ENCODE peak calls at places on chromosomes 3 and 15, in six cellular contexts. Q is A549, J is stomach, Z is SK-N-SH, U is sigmoid colon, P is H1. D is an unnamed sample.

GRCh38 chr15:92079047-92079446 is 225.5 kb downstream of the SLCO3A1 start:
- DNase-seq in Q (peak), J (no peak), Z (peak), U (no peak), P (no peak), D (no peak)

GRCh38 chr15:87287156-87287555 is 969.4 kb downstream of the NTRK3 start:
- DNase-seq in Q (peak), J (no peak), Z (no peak), U (no peak), P (no peak), D (no peak)

GRCh38 chr3:65873028-65873427 is 165.7 kb downstream of the MAGI1 start:
- DNase-seq in Q (no peak), J (no peak), Z (no peak), U (no peak), P (no peak), D (no peak)

GRCh38 chr3:179297971-179298725 is 24.7 kb upstream of the ZNF639 start:
- DNase-seq in Q (no peak), J (no peak), Z (no peak), U (no peak), P (no peak), D (no peak)

GRCh38 chr3:146813496-146813895 is 208.3 kb upstream of the PLSCR5 start:
- DNase-seq in Q (no peak), J (no peak), Z (no peak), U (no peak), P (no peak), D (no peak)

GRCh38 chr3:67863869-67864268 is 209.5 kb upstream of the SUCLG2 start:
- DNase-seq in Q (peak), J (no peak), Z (peak), U (no peak), P (no peak), D (no peak)

GRCh38 chr3:35932995-35933394 is 293.7 kb downstream of the ARPP21 start:
- DNase-seq in Q (peak), J (no peak), Z (no peak), U (no peak), P (no peak), D (no peak)

GRCh38 chr15:31465083-31465955 is 138.7 kb downstream of the KLF13 start:
- DNase-seq in Q (no peak), J (peak), Z (no peak), U (no peak), P (no peak), D (no peak)

GRCh38 chr3:32870373-32871091 is 52.7 kb downstream of the TRIM71 start:
- DNase-seq in Q (no peak), J (no peak), Z (no peak), U (no peak), P (no peak), D (no peak)

GRCh38 chr15:100715571-100716455 is 113.4 kb downstream of the ASB7 start:
- DNase-seq in Q (peak), J (no peak), Z (no peak), U (peak), P (no peak), D (no peak)

GRCh38 chr3:134476977-134477376 is 8.8 kb downstream of the ANAPC13 start:
- DNase-seq in Q (no peak), J (no peak), Z (no peak), U (no peak), P (no peak), D (no peak)

GRCh38 chr3:15476378-15476777 is 45.1 kb downstream of the COLQ start:
- DNase-seq in Q (no peak), J (no peak), Z (no peak), U (no peak), P (no peak), D (no peak)

GRCh38 chr15:87929835-87930234 is 326.7 kb downstream of the NTRK3 start:
- DNase-seq in Q (no peak), J (no peak), Z (no peak), U (no peak), P (no peak), D (no peak)

GRCh38 chr3:129462365-129462968 is 22.4 kb downstream of the IFT122 start:
- DNase-seq in Q (no peak), J (no peak), Z (no peak), U (no peak), P (no peak), D (no peak)

GRCh38 chr3:155079795-155080546 is at the start of gene MME:
- DNase-seq in Q (no peak), J (peak), Z (peak), U (no peak), P (peak), D (peak)

GRCh38 chr15:56524915-56525314 is 60.0 kb upstream of the MNS1 start:
- DNase-seq in Q (no peak), J (no peak), Z (no peak), U (no peak), P (no peak), D (no peak)

GRCh38 chr3:12948371-12948770 is 107.0 kb upstream of the RPL32 start:
- DNase-seq in Q (no peak), J (no peak), Z (no peak), U (no peak), P (no peak), D (no peak)

GRCh38 chr3:184807549-184807948 is 4.4 kb upstream of the VPS8 start:
- DNase-seq in Q (no peak), J (no peak), Z (no peak), U (no peak), P (no peak), D (no peak)

GRCh38 chr3:22901684-22902083 is 301.4 kb upstream of the UBE2E2 start:
- DNase-seq in Q (no peak), J (no peak), Z (no peak), U (no peak), P (no peak), D (no peak)
- TF ChIP-seq CTCF in Q (no peak), J (no peak), Z (no peak), U (no peak), P (no peak), D (no peak)

GRCh38 chr3:195080571-195081141 is 190.3 kb downstream of the XXYLT1 start:
- DNase-seq in Q (no peak), J (peak), Z (no peak), U (no peak), P (no peak), D (no peak)
- TF ChIP-seq EP300 in Q (no peak), J (no peak), Z (no peak), U (no peak), P (no peak), D (no peak)

GRCh38 chr3:49657208-49657915 is 16.8 kb upstream of the APEH start:
- DNase-seq in Q (no peak), J (no peak), Z (no peak), U (no peak), P (no peak), D (no peak)

GRCh38 chr3:49655731-49656285 is 18.3 kb upstream of the APEH start:
- DNase-seq in Q (no peak), J (no peak), Z (no peak), U (no peak), P (no peak), D (no peak)

GRCh38 chr3:49654955-49655556 is 19.1 kb upstream of the APEH start:
- DNase-seq in Q (no peak), J (peak), Z (no peak), U (no peak), P (no peak), D (no peak)

GRCh38 chr3:49654176-49654825 is 19.9 kb upstream of the APEH start:
- DNase-seq in Q (no peak), J (no peak), Z (no peak), U (no peak), P (no peak), D (no peak)

DNA sequence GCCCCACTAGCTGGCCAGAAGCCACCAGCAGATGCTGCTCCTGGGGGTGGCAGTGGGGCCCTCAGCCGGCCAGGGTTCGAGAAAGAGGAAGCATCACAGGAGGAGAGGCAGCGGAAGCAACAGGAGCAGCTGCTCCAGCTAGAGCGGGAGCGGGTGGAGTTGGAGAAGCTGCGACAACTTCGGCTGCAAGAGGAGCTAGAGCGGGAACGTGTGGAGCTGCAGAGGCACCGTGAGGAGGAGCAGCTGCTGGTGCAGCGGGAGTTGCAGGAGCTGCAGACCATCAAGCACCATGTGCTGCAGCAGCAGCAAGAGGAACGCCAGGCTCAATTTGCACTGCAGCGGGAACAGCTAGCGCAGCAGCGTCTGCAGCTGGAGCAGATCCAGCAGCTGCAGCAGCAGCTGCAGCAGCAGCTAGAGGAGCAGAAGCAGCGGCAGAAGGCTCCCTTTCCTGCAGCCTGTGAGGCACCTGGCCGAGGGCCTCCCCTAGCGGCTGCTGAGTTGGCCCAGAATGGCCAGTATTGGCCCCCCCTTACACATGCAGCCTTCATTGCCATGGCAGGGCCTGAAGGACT is 17.5 kb upstream of the APEH start:
- DNase-seq in Q (no peak), J (no peak), Z (no peak), U (no peak), P (no peak), D (no peak)
- TF ChIP-seq CTCF in Q (no peak), J (no peak), Z (no peak), U (no peak), P (peak), D (no peak)

GRCh38 chr3:58565621-58566397 is 11.4 kb downstream of the FAM107A start:
- DNase-seq in Q (no peak), J (no peak), Z (no peak), U (no peak), P (no peak), D (no peak)
- TF ChIP-seq EP300 in Q (no peak), J (no peak), Z (no peak), U (no peak), P (peak), D (no peak)

GRCh38 chr15:44695274-44695673 is 15.8 kb downstream of the PATL2 start:
- DNase-seq in Q (no peak), J (no peak), Z (no peak), U (no peak), P (no peak), D (no peak)

GRCh38 chr15:44698651-44699050 is 12.5 kb downstream of the PATL2 start:
- DNase-seq in Q (no peak), J (no peak), Z (no peak), U (no peak), P (no peak), D (no peak)

GRCh38 chr15:44694416-44694815 is 16.7 kb downstream of the PATL2 start:
- DNase-seq in Q (no peak), J (no peak), Z (no peak), U (no peak), P (no peak), D (no peak)

GRCh38 chr15:44692659-44693058 is 18.5 kb downstream of the PATL2 start:
- DNase-seq in Q (no peak), J (no peak), Z (no peak), U (no peak), P (no peak), D (no peak)

GRCh38 chr15:44697014-44697413 is 14.1 kb downstream of the PATL2 start:
- DNase-seq in Q (no peak), J (no peak), Z (no peak), U (no peak), P (no peak), D (no peak)
- TF ChIP-seq CTCF in Q (no peak), J (no peak), Z (no peak), U (no peak), P (no peak), D (no peak)

GRCh38 chr3:47225310-47225906 is 57.2 kb downstream of the KIF9 start:
- DNase-seq in Q (no peak), J (no peak), Z (no peak), U (no peak), P (no peak), D (no peak)
- TF ChIP-seq EP300 in Q (no peak), J (no peak), Z (no peak), U (no peak), P (no peak), D (no peak)

GRCh38 chr3:195897853-195898415 is 10.4 kb downstream of the TNK2 start:
- DNase-seq in Q (no peak), J (no peak), Z (peak), U (peak), P (no peak), D (no peak)
- TF ChIP-seq CTCF in Q (no peak), J (no peak), Z (peak), U (no peak), P (no peak), D (no peak)

DNA sequence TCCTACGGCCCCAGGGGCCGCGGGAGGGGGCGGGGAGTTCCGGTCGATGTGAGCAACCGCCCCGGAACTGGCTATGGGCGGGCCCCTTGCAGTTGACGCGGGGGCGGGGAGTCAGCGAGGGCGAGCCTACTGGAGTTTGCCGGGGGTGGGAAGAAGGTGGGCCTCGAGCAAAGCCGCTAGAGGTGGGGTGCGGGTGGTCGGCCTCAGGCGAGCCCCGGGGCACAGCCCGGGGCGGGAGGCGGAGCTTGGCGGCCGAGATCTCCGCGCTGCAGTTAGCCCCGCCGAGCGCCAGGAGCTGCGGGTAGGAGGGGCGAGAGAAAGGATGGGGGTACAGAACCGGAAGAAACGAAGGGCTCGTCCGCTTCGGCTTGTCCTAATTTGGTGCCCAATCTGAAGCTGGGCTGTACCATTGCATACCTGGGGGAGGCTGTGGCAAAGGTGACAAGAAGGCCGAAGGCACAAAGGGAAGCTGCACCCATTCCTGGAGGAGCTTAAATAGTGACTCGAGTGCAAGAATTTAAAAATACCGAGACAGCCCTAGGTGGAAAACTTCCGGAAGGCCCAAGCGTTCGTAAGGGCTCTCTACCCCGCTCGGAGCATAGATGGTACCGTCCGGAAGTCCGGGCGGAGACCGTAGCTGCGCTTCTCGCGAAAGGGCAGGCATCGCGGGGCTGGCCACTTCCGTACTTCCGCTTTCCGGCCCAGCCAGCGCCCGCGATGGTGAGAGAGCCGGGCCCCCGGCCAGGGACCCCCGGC is at the start of the genes ARPC4 and TADA3:
- DNase-seq in Q (peak), J (peak), Z (peak), U (peak), P (peak), D (peak)
- TF ChIP-seq EP300 in Q (no peak), J (no peak), Z (peak), U (no peak), P (peak), D (no peak)

GRCh38 chr3:147943265-147943945 is 534.2 kb downstream of the ZIC1 start:
- DNase-seq in Q (peak), J (no peak), Z (no peak), U (no peak), P (no peak), D (no peak)
- TF ChIP-seq CTCF in Q (no peak), J (no peak), Z (no peak), U (no peak), P (no peak), D (no peak)

GRCh38 chr3:186619787-186620212 is 6.9 kb downstream of the AHSG start:
- DNase-seq in Q (no peak), J (no peak), Z (no peak), U (no peak), P (no peak), D (no peak)

GRCh38 chr3:186616299-186616617 is 3.4 kb downstream of the AHSG start:
- DNase-seq in Q (no peak), J (no peak), Z (no peak), U (no peak), P (no peak), D (no peak)

GRCh38 chr3:186618318-186618938 is 5.6 kb downstream of the AHSG start:
- DNase-seq in Q (no peak), J (no peak), Z (no peak), U (no peak), P (no peak), D (no peak)

GRCh38 chr3:186614597-186615483 is 2.0 kb downstream of the AHSG start:
- DNase-seq in Q (peak), J (peak), Z (peak), U (peak), P (peak), D (peak)

GRCh38 chr3:186617038-186617934 is 4.4 kb downstream of the AHSG start:
- DNase-seq in Q (peak), J (peak), Z (peak), U (peak), P (peak), D (peak)
- TF ChIP-seq EP300 in Q (no peak), J (no peak), Z (no peak), U (no peak), P (no peak), D (no peak)

D was measured in ovary.